ENCODE peak calls at places on chromosomes 13 and 19, in ten cellular contexts. M, B, X, O, Y, L, Z, J, F and C are unnamed samples.

GRCh38 chr19:29702958-29703320 is 12.1 kb downstream of the C19orf12 start:
- DNase-seq in M (no peak), B (no peak), X (no peak), O (no peak), Y (no peak), L (no peak), Z (no peak), J (no peak), F (no peak), C (no peak)

GRCh38 chr19:9128171-9128570 is 1.4 kb upstream of the OR7G3 start:
- DNase-seq in M (peak; percentile 75), B (no peak), X (peak; percentile 82), O (no peak), Y (no peak), L (no peak), Z (no peak), J (no peak), F (no peak), C (no peak)

GRCh38 chr13:40776681-40777165 is 5.7 kb upstream of the MRPS31 start:
- DNase-seq in M (no peak), B (peak; percentile 48), X (no peak), O (peak; percentile 31), Y (peak; percentile 22), L (no peak), Z (peak; percentile 48), J (no peak), F (no peak), C (no peak)

GRCh38 chr19:36113895-36114762 is 546 bp downstream of the POLR2I start:
- DNase-seq in M (no peak), B (no peak), X (no peak), O (peak; percentile 38), Y (no peak), L (peak; percentile 50), Z (no peak), J (peak; percentile 24), F (no peak), C (peak; percentile 44)

GRCh38 chr19:50494186-50495019 is 16.6 kb downstream of the JOSD2 start:
- DNase-seq in M (no peak), B (no peak), X (no peak), O (no peak), Y (no peak), L (no peak), Z (no peak), J (no peak), F (no peak), C (no peak)

GRCh38 chr13:52847322-52847681 is 1.1 kb downstream of the PCDH8 start:
- DNase-seq in M (no peak), B (no peak), X (no peak), O (no peak), Y (no peak), L (no peak), Z (no peak), J (no peak), F (no peak), C (no peak)

GRCh38 chr19:35757231-35757748 is 461 bp upstream of the HSPB6 start:
- DNase-seq in M (peak; percentile 61), B (peak; percentile 90), X (no peak), O (peak; percentile 88), Y (no peak), L (peak; percentile 60), Z (no peak), J (peak; percentile 29), F (peak; percentile 67), C (no peak)

GRCh38 chr13:76019421-76020044 is 383.4 kb downstream of the LMO7 start:
- DNase-seq in M (no peak), B (no peak), X (peak; percentile 28), O (no peak), Y (no peak), L (peak; percentile 30), Z (no peak), J (peak; percentile 45), F (peak; percentile 31), C (peak; percentile 21)

GRCh38 chr13:73481877-73482445 is 423.2 kb downstream of the KLF5 start:
- DNase-seq in M (no peak), B (no peak), X (no peak), O (peak; percentile 1), Y (no peak), L (no peak), Z (no peak), J (no peak), F (no peak), C (no peak)

GRCh38 chr19:15248648-15249559 is 16.7 kb upstream of the EPHX3 start:
- DNase-seq in M (no peak), B (peak; percentile 93), X (no peak), O (peak; percentile 92), Y (no peak), L (no peak), Z (no peak), J (no peak), F (peak; percentile 82), C (no peak)

GRCh38 chr13:74444877-74445479 is 310.8 kb upstream of the KLF12 start:
- DNase-seq in M (no peak), B (no peak), X (no peak), O (peak; percentile 4), Y (no peak), L (no peak), Z (no peak), J (no peak), F (no peak), C (no peak)

DNA sequence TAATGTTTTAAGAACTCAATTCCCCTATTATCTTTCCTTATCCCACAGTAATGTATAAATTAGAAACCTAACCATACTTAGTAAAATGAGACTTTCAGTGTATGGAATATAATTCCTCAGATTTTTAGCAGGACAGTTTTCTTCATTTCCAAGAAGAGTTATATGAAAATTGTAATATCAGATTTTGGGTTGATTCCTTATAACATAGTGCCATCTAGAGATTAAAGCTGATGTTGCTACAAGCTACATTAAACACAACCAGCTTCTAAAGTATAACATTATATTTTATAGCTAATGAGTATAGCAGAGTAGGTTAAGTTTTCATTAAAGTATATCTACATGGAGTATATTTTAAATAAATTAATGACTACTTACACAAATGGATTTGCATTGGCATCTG is 99.7 kb upstream of the MIR17HG start:
- DNase-seq in M (no peak), B (no peak), X (no peak), O (no peak), Y (no peak), L (no peak), Z (no peak), J (no peak), F (no peak), C (no peak)
- TF ChIP-seq CTCF in M (peak; percentile 30), B (peak; percentile 62), X (peak; percentile 26), O (no peak), Y (no peak), L (peak; percentile 4), Z (no peak), J (peak; percentile 54), F (no peak), C (peak; percentile 60)

GRCh38 chr13:92966900-92967299 is 259.7 kb upstream of the GPC6 start:
- DNase-seq in M (no peak), B (no peak), X (no peak), O (no peak), Y (no peak), L (no peak), Z (no peak), J (no peak), F (no peak), C (no peak)

GRCh38 chr13:92963029-92963428 is 263.6 kb upstream of the GPC6 start:
- DNase-seq in M (no peak), B (no peak), X (no peak), O (no peak), Y (no peak), L (no peak), Z (no peak), J (no peak), F (no peak), C (no peak)

GRCh38 chr13:92967923-92968322 is 258.7 kb upstream of the GPC6 start:
- DNase-seq in M (no peak), B (no peak), X (no peak), O (peak; percentile 13), Y (no peak), L (peak; percentile 39), Z (no peak), J (no peak), F (no peak), C (no peak)

DNA sequence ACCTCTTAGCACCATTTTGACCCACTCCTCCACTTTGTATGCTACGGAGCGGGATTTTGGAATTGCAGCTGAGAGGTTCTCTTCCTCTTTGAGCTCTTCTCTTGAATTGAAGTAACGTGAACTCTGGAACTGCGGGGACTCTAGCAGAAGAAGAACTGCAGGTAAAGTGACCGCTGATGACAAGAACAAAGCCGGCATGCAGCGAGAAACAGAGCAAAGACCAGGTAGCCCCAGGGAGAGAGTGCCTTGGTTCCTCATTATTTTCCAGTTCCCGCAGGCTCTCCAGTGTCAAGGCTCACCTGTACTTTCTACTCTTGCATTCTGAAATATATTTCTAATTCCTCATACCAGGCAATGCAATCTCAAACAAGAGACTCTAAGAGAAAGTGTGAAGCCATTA is 260.3 kb upstream of the GPC6 start:
- DNase-seq in M (no peak), B (no peak), X (no peak), O (no peak), Y (no peak), L (no peak), Z (no peak), J (no peak), F (no peak), C (no peak)
- TF ChIP-seq CTCF in M (no peak), B (no peak), X (no peak), O (no peak), Y (no peak), L (no peak), Z (no peak), J (no peak), F (no peak), C (no peak)

GRCh38 chr19:1621574-1621973 is 16.3 kb upstream of the UQCR11 start:
- DNase-seq in M (no peak), B (no peak), X (no peak), O (no peak), Y (no peak), L (no peak), Z (no peak), J (no peak), F (no peak), C (no peak)

GRCh38 chr19:1624458-1624857 is 19.2 kb upstream of the UQCR11 start:
- DNase-seq in M (no peak), B (no peak), X (peak; percentile 43), O (peak; percentile 39), Y (peak; percentile 22), L (peak; percentile 88), Z (peak; percentile 68), J (peak; percentile 72), F (peak; percentile 51), C (peak; percentile 42)

GRCh38 chr19:1622007-1622406 is 16.7 kb upstream of the UQCR11 start:
- DNase-seq in M (no peak), B (no peak), X (no peak), O (no peak), Y (no peak), L (no peak), Z (no peak), J (no peak), F (no peak), C (no peak)

GRCh38 chr19:1621021-1621420 is 15.8 kb upstream of the UQCR11 start:
- DNase-seq in M (no peak), B (no peak), X (no peak), O (no peak), Y (no peak), L (no peak), Z (no peak), J (no peak), F (peak; percentile 14), C (no peak)

GRCh38 chr19:1622541-1622940 is 17.3 kb upstream of the UQCR11 start:
- DNase-seq in M (no peak), B (no peak), X (no peak), O (no peak), Y (no peak), L (no peak), Z (no peak), J (no peak), F (no peak), C (no peak)
- TF ChIP-seq CTCF in M (no peak), B (no peak), X (no peak), O (no peak), Y (no peak), L (no peak), Z (no peak), J (no peak), F (no peak), C (no peak)

GRCh38 chr13:64154514-64154913 is 2738.9 kb upstream of the PCDH20 start:
- DNase-seq in M (no peak), B (no peak), X (peak; percentile 4), O (peak; percentile 28), Y (no peak), L (no peak), Z (no peak), J (no peak), F (no peak), C (no peak)
- TF ChIP-seq CTCF in M (peak; percentile 42), B (peak; percentile 68), X (peak; percentile 55), O (peak; percentile 48), Y (no peak), L (no peak), Z (no peak), J (no peak), F (no peak), C (no peak)